ENCODE peak calls at places on chromosomes 3 and 15, in seven cellular contexts. I, J, S, D, G, Q and A are unnamed samples.

GRCh38 chr3:72639736-72640135 is 208.5 kb downstream of the SHQ1 start:
- DNase-seq in I (no peak), J (no peak), S (no peak), D (no peak), G (no peak), Q (no peak), A (no peak)

GRCh38 chr3:73550011-73550410 is 74.7 kb downstream of the PDZRN3 start:
- DNase-seq in I (no peak), J (no peak), S (no peak), D (no peak), G (no peak), Q (no peak), A (no peak)

GRCh38 chr3:188298585-188298984 is 144.6 kb downstream of the LPP start:
- DNase-seq in I (no peak), J (no peak), S (no peak), D (peak; percentile 74), G (no peak), Q (no peak), A (no peak)

GRCh38 chr3:189937302-189938255 is 183.1 kb downstream of the P3H2 start:
- DNase-seq in I (peak; percentile 92), J (no peak), S (no peak), D (no peak), G (no peak), Q (no peak), A (no peak)

GRCh38 chr15:62886431-62887071 is 156.0 kb upstream of the TPM1 start:
- DNase-seq in I (peak; percentile 37), J (no peak), S (no peak), D (peak; percentile 69), G (no peak), Q (no peak), A (no peak)

GRCh38 chr3:148992027-148992634 is 791 bp downstream of the GYG1 start:
- DNase-seq in I (no peak), J (no peak), S (peak; percentile 49), D (peak; percentile 73), G (peak; percentile 72), Q (peak; percentile 49), A (peak; percentile 14)

GRCh38 chr3:191238321-191238817 is 39.3 kb downstream of the OSTN start:
- DNase-seq in I (peak; percentile 89), J (no peak), S (no peak), D (no peak), G (no peak), Q (no peak), A (no peak)

GRCh38 chr3:79467721-79468120 is 300.1 kb downstream of the ROBO1 start:
- DNase-seq in I (no peak), J (no peak), S (no peak), D (no peak), G (no peak), Q (no peak), A (no peak)

GRCh38 chr3:155853214-155854146 is 747 bp downstream of the SLC33A1 start:
- DNase-seq in I (peak; percentile 7), J (no peak), S (no peak), D (peak; percentile 74), G (peak; percentile 62), Q (peak; percentile 37), A (no peak)

GRCh38 chr3:133463441-133463860 is 63.6 kb downstream of the BFSP2 start:
- DNase-seq in I (no peak), J (no peak), S (no peak), D (no peak), G (no peak), Q (no peak), A (no peak)

GRCh38 chr3:133461291-133461690 is 61.4 kb downstream of the BFSP2 start:
- DNase-seq in I (no peak), J (no peak), S (no peak), D (no peak), G (no peak), Q (no peak), A (no peak)

GRCh38 chr3:133467780-133468179 is 67.9 kb downstream of the BFSP2 start:
- DNase-seq in I (no peak), J (no peak), S (no peak), D (peak; percentile 50), G (no peak), Q (no peak), A (no peak)

GRCh38 chr3:133466531-133467386 is 66.9 kb downstream of the BFSP2 start:
- DNase-seq in I (no peak), J (no peak), S (no peak), D (no peak), G (no peak), Q (no peak), A (no peak)

GRCh38 chr3:133464573-133464972 is 64.7 kb downstream of the BFSP2 start:
- DNase-seq in I (peak; percentile 56), J (no peak), S (no peak), D (peak; percentile 76), G (no peak), Q (no peak), A (no peak)
- TF ChIP-seq CTCF in I (peak; percentile 54), J (no peak), S (no peak), D (no peak), G (no peak), Q (no peak), A (no peak)

GRCh38 chr3:30520695-30521094 is 85.7 kb upstream of the TGFBR2 start:
- DNase-seq in I (no peak), J (no peak), S (no peak), D (no peak), G (no peak), Q (no peak), A (no peak)
- H3K4me3 ChIP-seq in I (no peak overlapping the region), J (no peak overlapping the region), S (no peak overlapping the region), D (no peak overlapping the region), G (no peak overlapping the region), Q (no peak overlapping the region), A (no peak overlapping the region)

GRCh38 chr15:30990036-30990435 is 1.4 kb downstream of the MTMR10 start:
- DNase-seq in I (no peak), J (no peak), S (no peak), D (no peak), G (no peak), Q (no peak), A (no peak)
- H3K27ac ChIP-seq in I (no peak overlapping the region), J (no peak overlapping the region), S (peak overlapping the region; percentile 90), D (no peak overlapping the region), G (peak overlapping the region; percentile 96), Q (peak overlapping the region; percentile 16), A (no peak overlapping the region)

DNA sequence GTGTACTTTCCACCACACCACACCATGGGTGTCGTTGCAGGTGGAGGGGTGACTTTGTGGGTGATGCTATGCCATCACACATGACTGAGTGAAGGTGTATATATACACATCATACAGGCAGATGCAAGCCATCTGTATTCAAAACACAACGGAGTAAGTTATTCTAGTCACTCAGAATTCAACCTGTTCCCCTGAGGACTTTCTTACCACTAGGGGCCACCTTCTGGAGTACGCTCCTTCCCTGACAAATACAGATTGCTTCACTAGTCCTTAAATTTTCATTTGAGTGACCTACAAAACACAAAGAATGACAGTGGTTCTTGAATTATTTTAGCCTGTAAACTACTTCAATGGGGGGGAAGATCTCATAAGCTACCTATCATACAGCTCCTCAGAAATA is 52.8 kb upstream of the NTRK3 start:
- DNase-seq in I (no peak), J (no peak), S (no peak), D (no peak), G (no peak), Q (no peak), A (no peak)
- TF ChIP-seq CTCF in I (no peak), J (no peak), S (no peak), D (peak; percentile 32), G (no peak), Q (no peak), A (no peak)

GRCh38 chr3:186198442-186198841 is 89.6 kb upstream of the ETV5 start:
- DNase-seq in I (no peak), J (no peak), S (no peak), D (no peak), G (no peak), Q (no peak), A (no peak)
- H3K4me3 ChIP-seq in I (no peak overlapping the region), J (no peak overlapping the region), S (no peak overlapping the region), D (no peak overlapping the region), G (no peak overlapping the region), Q (no peak overlapping the region), A (no peak overlapping the region)

GRCh38 chr3:169641167-169641566 is 22.3 kb downstream of the MECOM start:
- DNase-seq in I (no peak), J (no peak), S (no peak), D (no peak), G (no peak), Q (no peak), A (no peak)

GRCh38 chr3:169640467-169641148 is 22.9 kb downstream of the MECOM start:
- DNase-seq in I (no peak), J (no peak), S (no peak), D (no peak), G (no peak), Q (no peak), A (no peak)

GRCh38 chr3:169636928-169637327 is 26.6 kb downstream of the MECOM start:
- DNase-seq in I (no peak), J (no peak), S (no peak), D (no peak), G (no peak), Q (no peak), A (no peak)

GRCh38 chr3:169634618-169635236 is 28.8 kb downstream of the MECOM start:
- DNase-seq in I (no peak), J (no peak), S (peak; percentile 41), D (no peak), G (peak; percentile 65), Q (no peak), A (no peak)

GRCh38 chr3:169637731-169638130 is 25.8 kb downstream of the MECOM start:
- DNase-seq in I (no peak), J (no peak), S (no peak), D (no peak), G (no peak), Q (no peak), A (no peak)
- H3K27ac ChIP-seq in I (no peak overlapping the region), J (no peak overlapping the region), S (no peak overlapping the region), D (no peak overlapping the region), G (no peak overlapping the region), Q (no peak overlapping the region), A (no peak overlapping the region)

GRCh38 chr3:41912280-41912679 is 49.6 kb downstream of the ULK4 start:
- DNase-seq in I (no peak), J (no peak), S (no peak), D (no peak), G (no peak), Q (no peak), A (no peak)
- TF ChIP-seq CTCF in I (no peak), J (no peak), S (no peak), D (no peak), G (no peak), Q (no peak), A (no peak)

DNA sequence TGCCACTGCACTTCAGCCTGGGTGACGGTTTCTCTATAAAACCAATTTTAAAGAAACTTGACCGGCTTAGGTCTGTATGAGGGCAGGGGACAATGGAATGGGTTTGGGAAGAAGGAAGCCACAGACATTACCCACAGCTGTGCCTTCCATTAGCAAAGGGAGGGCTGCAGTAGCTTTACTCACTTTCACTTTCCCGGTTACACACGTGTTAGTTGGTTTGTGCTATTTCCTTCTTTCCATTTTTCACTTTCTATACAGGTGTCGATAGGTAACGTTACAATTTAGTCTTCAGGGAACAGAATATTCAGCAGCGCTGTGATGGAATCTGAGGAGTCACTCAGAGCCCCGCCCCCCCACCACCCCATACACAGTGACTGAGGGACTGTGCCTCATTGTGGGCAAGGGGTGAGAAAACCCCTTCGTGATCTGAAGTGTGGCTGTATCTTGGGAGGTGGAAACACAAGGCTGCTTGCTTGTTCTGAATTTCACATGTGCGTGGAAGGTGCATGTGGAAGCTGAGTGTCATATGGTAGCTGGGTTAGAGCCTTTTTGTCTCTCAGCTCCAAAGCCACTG is 44.8 kb upstream of the RPL32 start:
- DNase-seq in I (no peak), J (no peak), S (no peak), D (no peak), G (no peak), Q (no peak), A (no peak)
- H3K4me3 ChIP-seq in I (no peak overlapping the region), J (no peak overlapping the region), S (no peak overlapping the region), D (no peak overlapping the region), G (no peak overlapping the region), Q (no peak overlapping the region), A (peak overlapping the region; percentile 42)